ENCODE peak calls at places on chromosomes 16 and 17, in five cellular contexts. C, Q, X, S and L are unnamed samples.
A peak's percentile ranks its signal among the peaks of the same experiment; 100 is the strongest.

GRCh38 chr16:2473999-2474876 is 689 bp upstream of the TBC1D24 start:
- DNase-seq in C (peak; percentile 72), Q (no peak), X (no peak), S (peak; percentile 78), L (peak; percentile 74)

GRCh38 chr16:84718-85452 is 6.9 kb downstream of the MPG start:
- DNase-seq in S (no peak), C (no peak), X (peak; percentile 65), Q (no peak), L (peak; percentile 96)

GRCh38 chr17:27471321-27472269 is 15.3 kb downstream of the KSR1 start:
- DNase-seq in X (peak; percentile 97), S (no peak), C (no peak), Q (no peak), L (no peak)

GRCh38 chr17:55513885-55514590 is 2.8 kb upstream of the SMIM36 start:
- DNase-seq in S (peak; percentile 54), Q (peak; percentile 84), X (peak; percentile 59), C (peak; percentile 61), L (peak; percentile 64)

GRCh38 chr16:84153660-84154214 is 8.6 kb downstream of the DNAAF1 start:
- DNase-seq in S (peak; percentile 41), Q (no peak), X (no peak), C (no peak), L (peak; percentile 31)

GRCh38 chr16:35734728-35735402 is 2275.5 kb downstream of the TP53TG3F start:
- DNase-seq in S (no peak), C (no peak), Q (no peak), X (no peak), L (no peak)

GRCh38 chr16:80924372-80924978 is 82.2 kb downstream of the CMC2 start:
- DNase-seq in X (no peak), S (peak; percentile 63), Q (peak; percentile 54), C (peak; percentile 43), L (peak; percentile 69)

GRCh38 chr17:63423251-63423950 is 22.7 kb downstream of the CYB561 start:
- DNase-seq in Q (no peak), S (no peak), X (no peak), C (no peak), L (no peak)

GRCh38 chr16:30005341-30006094 is 5.3 kb downstream of the DOC2A start:
- DNase-seq in X (no peak), S (peak; percentile 83), Q (peak; percentile 54), C (peak; percentile 90), L (peak; percentile 52)

GRCh38 chr16:4212934-4213296 is 29.0 kb downstream of the SRL start:
- DNase-seq in S (no peak), C (peak; percentile 58), X (no peak), Q (peak; percentile 72), L (peak; percentile 21)

GRCh38 chr16:65624246-65624645 is 502.4 kb upstream of the CDH11 start:
- DNase-seq in S (no peak), Q (no peak), C (no peak), X (no peak), L (no peak)

GRCh38 chr17:42282478-42283080 is 5.7 kb upstream of the STAT5A start:
- DNase-seq in S (peak; percentile 9), X (no peak), Q (no peak), C (no peak), L (no peak)

GRCh38 chr16:50999181-50999580 is 151.9 kb downstream of the SALL1 start:
- DNase-seq in S (no peak), X (no peak), C (no peak), Q (no peak), L (no peak)

GRCh38 chr16:57480127-57480753 is 6.1 kb downstream of the DOK4 start:
- DNase-seq in Q (peak; percentile 88), S (peak; percentile 85), X (no peak), C (peak; percentile 80), L (no peak)

GRCh38 chr17:75041656-75042280 is 5.0 kb downstream of the ATP5PD start:
- DNase-seq in X (no peak), Q (no peak), C (no peak), S (no peak), L (no peak)

GRCh38 chr16:13453938-13454553 is 465.9 kb upstream of the ERCC4 start:
- DNase-seq in X (no peak), S (peak; percentile 26), C (peak; percentile 14), Q (peak; percentile 38), L (peak; percentile 41)

GRCh38 chr17:74739227-74739831 is 2.3 kb downstream of the RAB37 start:
- DNase-seq in X (no peak), S (no peak), Q (no peak), C (no peak), L (peak; percentile 64)

GRCh38 chr16:56551796-56552738 is 12.8 kb upstream of the MT4 start:
- DNase-seq in C (no peak), S (no peak), Q (peak; percentile 84), X (no peak), L (peak; percentile 11)

GRCh38 chr16:54277845-54278703 is 8.5 kb downstream of the IRX3 start:
- DNase-seq in X (no peak), S (no peak), C (no peak), Q (no peak), L (peak; percentile 38)

GRCh38 chr17:67753026-67753425 is 35.3 kb downstream of the NOL11 start:
- DNase-seq in S (no peak), C (no peak), X (no peak), Q (no peak), L (no peak)

GRCh38 chr17:60586288-60586974 is 13.6 kb upstream of the PPM1D start:
- DNase-seq in X (no peak), C (no peak), Q (peak; percentile 56), S (no peak), L (peak; percentile 25)

GRCh38 chr17:50608700-50609375 is 25.8 kb upstream of the ABCC3 start:
- DNase-seq in X (no peak), C (no peak), S (no peak), Q (no peak), L (no peak)

GRCh38 chr17:58184308-58184985 is 8.1 kb upstream of the EPX start:
- DNase-seq in S (peak; percentile 54), C (no peak), X (no peak), Q (no peak), L (peak; percentile 79)

GRCh38 chr17:13646969-13647368 is 45.2 kb upstream of the HS3ST3A1 start:
- DNase-seq in C (no peak), X (no peak), S (no peak), Q (no peak), L (no peak)

GRCh38 chr16:85995591-85996461 is 96.9 kb downstream of the IRF8 start:
- DNase-seq in X (peak; percentile 74), Q (no peak), C (no peak), S (no peak), L (no peak)

GRCh38 chr17:21680366-21680765 is 12.0 kb upstream of the KCNJ18 start:
- DNase-seq in C (no peak), Q (no peak), X (no peak), S (no peak), L (no peak)

GRCh38 chr16:62805221-62805857 is 769.1 kb upstream of the CDH8 start:
- DNase-seq in S (no peak), C (no peak), X (no peak), Q (no peak), L (no peak)

GRCh38 chr16:87533061-87533460 is 40.2 kb upstream of the ZCCHC14 start:
- DNase-seq in S (no peak), X (no peak), C (no peak), Q (no peak), L (no peak)

DNA sequence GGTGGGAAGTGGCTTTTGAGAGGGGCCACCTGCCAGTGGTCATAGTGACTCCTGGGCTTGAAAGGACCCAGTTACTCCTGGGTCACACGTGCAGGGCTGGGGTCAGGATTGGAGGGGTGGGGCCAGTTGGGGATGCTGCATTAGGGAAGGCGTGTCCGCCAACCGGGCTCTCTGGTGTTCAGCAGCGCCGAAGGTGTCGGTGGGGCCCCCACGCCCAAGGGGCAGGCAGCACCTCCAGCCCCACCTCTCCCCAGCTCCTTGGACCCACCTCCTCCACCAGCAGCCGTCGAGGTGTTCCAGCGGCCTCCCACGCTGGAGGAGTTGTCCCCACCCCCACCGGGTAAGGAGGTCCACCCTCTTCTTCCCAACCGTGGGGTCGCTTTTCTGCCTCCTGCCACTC is 9.5 kb downstream of the ABI3 start:
- DNase-seq in Q (no peak), X (no peak), C (no peak), S (no peak), L (no peak)
- TF ChIP-seq POLR2A in Q (no peak), X (no peak), C (no peak), S (no peak), L (no peak)

GRCh38 chr16:12320298-12320706 is 343.8 kb downstream of the SNX29 start:
- DNase-seq in Q (no peak), S (no peak), X (no peak), C (no peak), L (no peak)
- TF ChIP-seq MAX in Q (no peak), S (no peak), X (no peak), C (no peak), L (no peak)

DNA sequence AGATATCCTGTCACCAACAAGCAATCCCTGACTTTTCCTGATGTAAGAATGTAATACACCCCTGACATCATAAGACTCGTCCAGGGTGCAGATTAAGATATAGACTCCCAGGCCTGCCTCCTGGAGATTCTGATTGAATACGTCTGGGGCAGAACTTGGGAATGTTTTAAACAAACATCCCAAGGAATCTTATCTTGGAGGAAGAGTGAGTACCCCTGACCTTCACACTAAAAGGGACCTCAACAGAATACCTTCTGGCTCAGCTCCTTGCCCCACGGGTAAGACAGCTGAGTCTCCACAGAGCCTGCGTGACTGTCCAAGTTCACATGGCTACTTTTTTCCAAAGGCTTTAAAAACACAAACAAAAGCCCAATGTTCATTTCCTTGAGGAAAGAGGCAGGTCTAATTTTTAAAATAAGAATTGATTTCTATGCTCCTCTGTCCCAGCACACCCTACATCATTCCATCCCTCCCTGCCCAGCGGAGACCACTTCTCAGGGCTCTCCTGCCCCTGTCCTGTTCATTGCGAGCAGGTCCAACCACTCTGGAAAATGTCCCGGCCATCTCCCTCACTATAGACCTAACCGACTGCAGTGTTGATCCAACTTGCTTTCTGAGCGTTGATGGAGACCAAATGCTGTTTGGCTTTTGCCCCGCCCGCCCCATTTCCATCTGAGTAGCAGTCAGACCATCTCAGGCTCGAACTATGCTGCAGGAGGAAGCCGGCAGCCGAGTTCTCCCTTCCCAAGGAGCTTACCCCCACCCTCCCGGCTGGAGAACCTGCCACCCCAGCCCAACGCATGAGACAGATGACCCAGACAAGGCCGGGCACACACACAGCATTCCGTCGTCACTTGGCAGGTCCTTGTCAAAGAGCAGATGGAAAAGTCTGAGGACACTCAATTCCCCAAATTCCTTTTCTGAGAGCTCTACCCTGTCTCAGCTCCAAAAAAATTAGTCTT is 44.1 kb upstream of the MYH10 start:
- DNase-seq in C (no peak), Q (no peak), X (no peak), S (no peak), L (no peak)
- TF ChIP-seq MYC in C (no peak), Q (no peak), X (no peak), S (no peak), L (no peak)

GRCh38 chr16:49977427-49977826 is 47.6 kb upstream of the CNEP1R1 start:
- DNase-seq in Q (no peak), X (no peak), S (no peak), C (no peak), L (no peak)
- TF ChIP-seq POLR2A in Q (no peak), X (no peak), S (no peak), C (no peak), L (no peak)

DNA sequence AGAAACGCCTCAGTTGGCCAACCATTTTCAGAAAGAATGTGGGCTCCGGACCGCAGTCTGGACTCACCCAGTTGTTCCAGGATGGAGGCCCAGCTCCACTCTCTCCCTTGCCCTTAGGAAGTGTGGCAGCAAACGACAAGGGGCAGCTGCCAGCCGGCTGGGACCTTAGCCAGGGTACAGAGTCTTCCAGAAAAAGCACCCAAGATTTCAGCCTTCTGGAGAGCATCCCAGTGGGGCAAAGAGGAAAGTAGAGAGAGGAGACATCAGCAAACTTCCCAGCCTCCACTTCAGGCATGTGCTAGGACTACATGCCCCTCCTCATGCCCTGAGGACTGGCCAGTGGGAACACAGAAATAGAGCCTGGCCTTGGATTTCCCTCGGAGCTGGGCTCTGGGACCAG is 56.8 kb upstream of the SCNN1B start:
- DNase-seq in Q (no peak), X (no peak), S (no peak), C (no peak), L (no peak)
- TF ChIP-seq MAX in Q (no peak), X (no peak), S (no peak), C (no peak), L (no peak)